ENCODE peak calls at places on chromosomes 1 and 21, in nine cellular contexts. P, I, O, Q, C, D, H, Y and N are unnamed samples.

GRCh38 chr1:1889847-1890505 is 911 bp downstream of the GNB1 start:
- DNase-seq in H (peak), P (no peak), I (peak), C (peak), D (no peak), Q (peak), Y (peak), O (peak), N (no peak)

GRCh38 chr1:244400974-244401373 is 50.7 kb downstream of the ADSS2 start:
- DNase-seq in I (no peak), Q (no peak), Y (no peak), P (no peak), H (no peak), D (no peak), C (no peak), O (no peak), N (no peak)

GRCh38 chr1:1023700-1024099 is 3.8 kb downstream of the AGRN start:
- DNase-seq in O (no peak), P (no peak), I (no peak), D (no peak), H (no peak), C (no peak), Y (no peak), Q (no peak), N (no peak)

GRCh38 chr1:234977891-234978396 is 150.7 kb downstream of the TOMM20 start:
- DNase-seq in H (no peak), D (no peak), O (no peak), I (no peak), Q (no peak), P (no peak), C (no peak), Y (no peak), N (no peak)

GRCh38 chr1:86429830-86430229 is 5.9 kb downstream of the CLCA2 start:
- DNase-seq in Q (no peak), Y (no peak), P (no peak), D (peak), O (peak), C (no peak), H (no peak), I (no peak), N (peak)

GRCh38 chr1:104648269-104648691 is 898.6 kb downstream of the AMY1C start:
- DNase-seq in Y (no peak), O (peak), D (no peak), Q (no peak), H (peak), I (no peak), P (no peak), C (no peak), N (no peak)

GRCh38 chr1:66243548-66244130 is 290.3 kb upstream of the SGIP1 start:
- DNase-seq in D (no peak), H (no peak), I (no peak), C (no peak), Q (no peak), O (peak), P (no peak), Y (no peak), N (no peak)

GRCh38 chr1:205977348-205978014 is 25.7 kb downstream of the RAB7B start:
- DNase-seq in C (peak), Y (peak), H (peak), Q (peak), I (peak), O (peak), P (peak), D (peak), N (peak)

GRCh38 chr21:25895565-25896205 is 160.9 kb downstream of the GABPA start:
- DNase-seq in O (peak), P (no peak), D (no peak), I (no peak), Y (no peak), Q (no peak), C (no peak), H (peak), N (no peak)

GRCh38 chr1:27318596-27318995 is 3.4 kb upstream of the TMEM222 start:
- DNase-seq in H (no peak), I (no peak), Y (no peak), O (no peak), P (no peak), D (no peak), C (no peak), Q (no peak), N (no peak)

GRCh38 chr1:178150610-178151009 is 56.7 kb downstream of the RASAL2 start:
- DNase-seq in P (no peak), O (no peak), H (no peak), Y (no peak), D (no peak), I (no peak), C (no peak), Q (no peak), N (no peak)

GRCh38 chr1:12745126-12745991 is 641 bp upstream of the CFAP107 start:
- DNase-seq in D (no peak), P (no peak), O (no peak), C (no peak), I (no peak), Y (no peak), H (no peak), Q (no peak), N (no peak)

GRCh38 chr1:43936470-43937151 is 3.0 kb downstream of the ARTN start:
- DNase-seq in I (no peak), P (no peak), D (no peak), Y (no peak), C (no peak), H (peak), Q (peak), O (peak), N (no peak)